ENCODE peak calls at places on chromosome 21, in four cellular contexts. One of them, this sample, is unnamed.

GRCh38 chr21:14259669-14260458 is 43.9 kb downstream of the RBM11 start:
- DNase-seq in thoracic aorta: no peak
- DNase-seq in GM06990: no peak
- DNase-seq in endothelial cell of umbilical vein: peak
- DNase-seq in this sample: peak

GRCh38 chr21:36478207-36478701 is 1.7 kb downstream of the CLDN14 start:
- DNase-seq in endothelial cell of umbilical vein: peak
- DNase-seq in GM06990: peak
- DNase-seq in thoracic aorta: no peak
- DNase-seq in this sample: peak

GRCh38 chr21:30628109-30628508 is 6.9 kb upstream of the KRTAP20-2 start:
- DNase-seq in endothelial cell of umbilical vein: no peak
- DNase-seq in GM06990: no peak
- DNase-seq in thoracic aorta: no peak
- DNase-seq in this sample: no peak

GRCh38 chr21:42707207-42707830 is 53.9 kb downstream of the PDE9A start:
- DNase-seq in GM06990: no peak
- DNase-seq in endothelial cell of umbilical vein: no peak
- DNase-seq in thoracic aorta: no peak
- DNase-seq in this sample: no peak

GRCh38 chr21:37367758-37368535 is 1.4 kb downstream of the DYRK1A start:
- DNase-seq in GM06990: peak
- DNase-seq in thoracic aorta: no peak
- DNase-seq in endothelial cell of umbilical vein: peak
- DNase-seq in this sample: peak

GRCh38 chr21:28633803-28634572 is 358.7 kb downstream of the LTN1 start:
- DNase-seq in thoracic aorta: peak
- DNase-seq in endothelial cell of umbilical vein: peak
- DNase-seq in GM06990: no peak
- DNase-seq in this sample: peak

GRCh38 chr21:25459993-25460392 is 147.3 kb downstream of the MRPL39 start:
- DNase-seq in GM06990: no peak
- DNase-seq in thoracic aorta: no peak
- DNase-seq in endothelial cell of umbilical vein: no peak
- DNase-seq in this sample: no peak

GRCh38 chr21:25103500-25104207 is 503.6 kb downstream of the MRPL39 start:
- DNase-seq in thoracic aorta: no peak
- DNase-seq in GM06990: no peak
- DNase-seq in endothelial cell of umbilical vein: no peak
- DNase-seq in this sample: no peak

GRCh38 chr21:37383066-37383465 is 16.5 kb downstream of the DYRK1A start:
- DNase-seq in GM06990: no peak
- DNase-seq in thoracic aorta: no peak
- DNase-seq in endothelial cell of umbilical vein: no peak
- DNase-seq in this sample: peak

GRCh38 chr21:21007606-21008005 is 9.4 kb downstream of the NCAM2 start:
- DNase-seq in endothelial cell of umbilical vein: no peak
- DNase-seq in thoracic aorta: no peak
- DNase-seq in GM06990: no peak
- DNase-seq in this sample: no peak

GRCh38 chr21:21000576-21001175 is 2.5 kb downstream of the NCAM2 start:
- DNase-seq in thoracic aorta: no peak
- DNase-seq in endothelial cell of umbilical vein: no peak
- DNase-seq in GM06990: no peak
- DNase-seq in this sample: no peak

GRCh38 chr21:21001591-21002100 is 3.4 kb downstream of the NCAM2 start:
- DNase-seq in GM06990: no peak
- DNase-seq in endothelial cell of umbilical vein: no peak
- DNase-seq in thoracic aorta: no peak
- DNase-seq in this sample: no peak

GRCh38 chr21:21002137-21002536 is 3.9 kb downstream of the NCAM2 start:
- DNase-seq in thoracic aorta: no peak
- DNase-seq in endothelial cell of umbilical vein: no peak
- DNase-seq in GM06990: no peak
- DNase-seq in this sample: no peak

GRCh38 chr21:21003701-21004100 is 5.5 kb downstream of the NCAM2 start:
- DNase-seq in GM06990: no peak
- DNase-seq in thoracic aorta: no peak
- DNase-seq in endothelial cell of umbilical vein: peak
- DNase-seq in this sample: peak
- TF ChIP-seq CTCF in GM06990: peak
- TF ChIP-seq CTCF in thoracic aorta: no peak
- TF ChIP-seq CTCF in endothelial cell of umbilical vein: peak
- TF ChIP-seq CTCF in this sample: peak

GRCh38 chr21:16116798-16117197 is 387.0 kb downstream of the USP25 start:
- DNase-seq in endothelial cell of umbilical vein: peak
- DNase-seq in thoracic aorta: no peak
- DNase-seq in GM06990: no peak
- DNase-seq in this sample: peak
- H3K4me3 ChIP-seq in endothelial cell of umbilical vein: no peak
- H3K4me3 ChIP-seq in thoracic aorta: peak
- H3K4me3 ChIP-seq in GM06990: no peak
- H3K4me3 ChIP-seq in this sample: no peak

GRCh38 chr21:31986035-31986856 is 113.4 kb downstream of the HUNK start:
- DNase-seq in GM06990: no peak
- DNase-seq in thoracic aorta: no peak
- DNase-seq in endothelial cell of umbilical vein: no peak
- DNase-seq in this sample: no peak
- TF ChIP-seq CTCF in GM06990: no peak
- TF ChIP-seq CTCF in thoracic aorta: no peak
- TF ChIP-seq CTCF in endothelial cell of umbilical vein: no peak
- TF ChIP-seq CTCF in this sample: no peak

DNA sequence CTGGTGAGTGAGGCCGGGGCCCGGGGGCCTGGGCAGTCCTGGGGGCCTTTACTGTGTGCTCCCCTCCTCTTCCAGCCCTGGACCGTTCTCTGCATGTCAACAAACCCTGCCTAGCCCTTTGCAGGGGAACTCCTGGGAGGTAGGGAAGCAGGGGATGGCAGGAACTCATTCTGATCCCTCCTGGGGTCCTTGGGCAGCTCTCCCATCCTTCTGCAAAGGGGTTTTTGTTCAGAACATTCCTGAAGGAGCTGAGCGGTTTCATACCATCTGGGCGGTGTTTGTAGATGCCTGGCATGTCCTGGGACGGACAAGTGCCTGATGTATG is 71.8 kb upstream of the TRAPPC10 start:
- DNase-seq in endothelial cell of umbilical vein: no peak
- DNase-seq in thoracic aorta: no peak
- DNase-seq in GM06990: no peak
- DNase-seq in this sample: no peak
- H3K4me3 ChIP-seq in endothelial cell of umbilical vein: no peak
- H3K4me3 ChIP-seq in thoracic aorta: no peak
- H3K4me3 ChIP-seq in GM06990: no peak
- H3K4me3 ChIP-seq in this sample: no peak

DNA sequence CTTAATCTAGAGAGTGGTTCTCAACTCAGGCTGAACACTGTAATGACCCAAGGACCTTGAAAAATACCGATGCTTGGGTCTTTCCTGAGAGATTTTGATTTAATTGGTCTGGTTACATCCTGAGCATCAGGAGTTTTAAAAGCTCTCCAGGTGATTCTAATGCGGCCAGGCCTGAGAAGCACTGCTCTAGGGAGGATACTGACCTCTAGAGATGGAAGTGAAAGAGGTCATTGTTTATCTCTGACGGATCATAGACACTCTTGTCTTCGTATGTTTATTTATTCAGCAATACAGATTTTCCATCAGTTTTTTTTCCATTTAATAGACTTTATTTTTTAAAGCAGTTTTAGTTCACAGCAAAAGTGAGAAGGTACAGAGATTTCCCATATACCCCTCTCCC is 54.5 kb upstream of the IGSF5 start:
- DNase-seq in GM06990: no peak
- DNase-seq in endothelial cell of umbilical vein: no peak
- DNase-seq in thoracic aorta: no peak
- DNase-seq in this sample: no peak
- TF ChIP-seq CTCF in GM06990: no peak
- TF ChIP-seq CTCF in endothelial cell of umbilical vein: no peak
- TF ChIP-seq CTCF in thoracic aorta: no peak
- TF ChIP-seq CTCF in this sample: no peak

GRCh38 chr21:45410151-45410864 is 5.3 kb downstream of the COL18A1 start:
- DNase-seq in thoracic aorta: no peak
- DNase-seq in GM06990: no peak
- DNase-seq in endothelial cell of umbilical vein: no peak
- DNase-seq in this sample: no peak
- H3K4me3 ChIP-seq in thoracic aorta: peak
- H3K4me3 ChIP-seq in GM06990: no peak
- H3K4me3 ChIP-seq in endothelial cell of umbilical vein: no peak
- H3K4me3 ChIP-seq in this sample: no peak

GRCh38 chr21:34899760-34900159 is 149.3 kb downstream of the RUNX1 start:
- DNase-seq in GM06990: no peak
- DNase-seq in endothelial cell of umbilical vein: no peak
- DNase-seq in thoracic aorta: no peak
- DNase-seq in this sample: no peak
- TF ChIP-seq CTCF in GM06990: no peak
- TF ChIP-seq CTCF in endothelial cell of umbilical vein: no peak
- TF ChIP-seq CTCF in thoracic aorta: no peak
- TF ChIP-seq CTCF in this sample: no peak

This sample was measured in cardiac fibroblast.